ENCODE peak calls at places on chromosomes 11 and 22, in ten cellular contexts. F is IMR-90; H is GM12865; Q is suprapubic skin; Y is dorsolateral prefrontal cortex; S is psoas muscle; O is MM.1S; L is CD8-positive, alpha-beta T cell; X is heart left ventricle; T is AG09309. A is an unnamed sample.

GRCh38 chr22:45876136-45877035 is 100.6 kb downstream of the WNT7B start:
- DNase-seq in X (peak), Y (no peak), L (no peak), O (no peak), S (no peak), Q (peak), F (no peak), H (no peak), T (no peak), A (no peak)

GRCh38 chr11:63478896-63479295 is 12.1 kb downstream of the PLAAT5 start:
- DNase-seq in Y (peak), S (no peak), T (peak), H (peak), F (peak), Q (no peak), O (peak), X (peak), L (peak), A (peak)

GRCh38 chr11:4441500-4441899 is 7.6 kb upstream of the OR52K2 start:
- DNase-seq in L (no peak), T (no peak), S (no peak), O (no peak), H (no peak), Y (no peak), X (no peak), Q (no peak), F (no peak), A (no peak)

GRCh38 chr11:34356576-34356917 is 1.3 kb downstream of the ABTB2 start:
- DNase-seq in L (peak), F (peak), Y (peak), X (peak), Q (no peak), H (peak), S (peak), O (no peak), T (no peak), A (no peak)

GRCh38 chr11:74671520-74672196 is 59.6 kb downstream of the CHRDL2 start:
- DNase-seq in S (no peak), Y (no peak), H (no peak), X (no peak), F (peak), Q (no peak), L (no peak), O (no peak), T (no peak), A (no peak)

GRCh38 chr11:33696411-33696810 is 4.2 kb downstream of the C11orf91 start:
- DNase-seq in F (no peak), Q (no peak), H (peak), Y (no peak), X (no peak), S (no peak), L (no peak), O (no peak), T (no peak), A (no peak)

GRCh38 chr11:26229270-26229669 is 102.7 kb upstream of the ANO3 start:
- DNase-seq in L (no peak), O (no peak), F (peak), Q (no peak), Y (no peak), T (no peak), S (no peak), X (no peak), H (no peak), A (no peak)

GRCh38 chr11:12075822-12076821 is 34.3 kb upstream of the MICAL2 start:
- DNase-seq in Q (peak), H (no peak), F (peak), O (no peak), T (peak), L (no peak), S (peak), Y (peak), X (no peak), A (no peak)

GRCh38 chr11:118343981-118344521 is at the start of gene CD3G:
- DNase-seq in Q (no peak), H (no peak), T (no peak), X (no peak), L (peak), F (no peak), Y (no peak), S (no peak), O (no peak), A (no peak)

GRCh38 chr11:58905141-58905715 is 34.1 kb upstream of the GLYATL1 start:
- DNase-seq in Y (peak), S (peak), F (peak), H (no peak), L (no peak), Q (no peak), O (no peak), X (peak), T (no peak), A (no peak)

GRCh38 chr11:56196705-56197104 is 20.3 kb downstream of the OR5J2 start:
- DNase-seq in Y (no peak), T (no peak), L (no peak), H (no peak), S (no peak), F (no peak), Q (no peak), X (no peak), O (no peak), A (no peak)

GRCh38 chr22:27866136-27867091 is 52.6 kb downstream of the PITPNB start:
- DNase-seq in F (peak), L (no peak), Y (no peak), X (peak), Q (no peak), H (no peak), S (peak), O (no peak), T (peak), A (no peak)

GRCh38 chr11:114026355-114026754 is 33.2 kb upstream of the ZBTB16 start:
- DNase-seq in Y (no peak), S (no peak), H (peak), X (no peak), T (no peak), F (no peak), O (peak), Q (no peak), L (peak), A (no peak)

GRCh38 chr22:29793396-29793795 is 26.2 kb downstream of the UQCR10 start:
- DNase-seq in S (no peak), O (no peak), Q (no peak), Y (no peak), F (no peak), L (no peak), X (no peak), H (no peak), T (no peak), A (no peak)

GRCh38 chr11:131694526-131695424 is 324.4 kb downstream of the NTM start:
- DNase-seq in S (peak), Y (peak), T (no peak), O (peak), Q (no peak), H (peak), X (peak), L (peak), F (peak), A (no peak)

GRCh38 chr11:72742522-72743320 is 9.5 kb downstream of the ARAP1 start:
- DNase-seq in Q (no peak), F (no peak), L (no peak), X (no peak), Y (no peak), O (no peak), S (no peak), H (no peak), T (no peak), A (no peak)

GRCh38 chr11:34379539-34379938 is 21.7 kb upstream of the ABTB2 start:
- DNase-seq in Y (no peak), T (no peak), X (no peak), L (no peak), F (no peak), S (no peak), O (no peak), H (no peak), Q (no peak), A (no peak)

GRCh38 chr11:99198215-99198614 is 177.5 kb downstream of the CNTN5 start:
- DNase-seq in Q (no peak), Y (no peak), L (no peak), T (no peak), H (no peak), S (no peak), X (no peak), O (no peak), F (no peak), A (no peak)

GRCh38 chr11:64842851-64843841 is 1.3 kb downstream of the CDC42BPG start:
- DNase-seq in S (no peak), Q (peak), L (no peak), H (no peak), X (no peak), T (no peak), O (no peak), Y (no peak), F (no peak), A (no peak)

GRCh38 chr22:31650391-31650790 is 11.6 kb downstream of the PISD start:
- DNase-seq in Y (no peak), X (no peak), H (peak), O (no peak), T (peak), L (no peak), Q (no peak), F (peak), S (no peak), A (no peak)

GRCh38 chr22:39920134-39920743 is 19.4 kb downstream of the GRAP2 start:
- DNase-seq in O (no peak), S (no peak), Q (no peak), Y (no peak), X (no peak), T (no peak), L (peak), H (no peak), F (no peak), A (no peak)

GRCh38 chr11:35289821-35290220 is 129.5 kb downstream of the SLC1A2 start:
- DNase-seq in T (peak), L (no peak), H (no peak), F (peak), S (no peak), X (no peak), O (no peak), Y (no peak), Q (no peak), A (no peak)

GRCh38 chr22:49055406-49055805 is 772.3 kb downstream of the BRD1 start:
- DNase-seq in Y (no peak), O (no peak), S (no peak), X (no peak), Q (no peak), H (no peak), L (no peak), F (no peak), T (no peak), A (no peak)

GRCh38 chr22:30877662-30878515 is 90.7 kb downstream of the MORC2 start:
- DNase-seq in F (no peak), Q (no peak), Y (no peak), O (no peak), X (no peak), H (no peak), T (no peak), S (no peak), L (no peak), A (no peak)

GRCh38 chr11:11968511-11969280 is 39.7 kb downstream of the DKK3 start:
- DNase-seq in Q (no peak), T (no peak), F (peak), O (no peak), Y (peak), X (no peak), H (no peak), L (no peak), S (no peak), A (no peak)

GRCh38 chr11:36088234-36088975 is 144.5 kb downstream of the LDLRAD3 start:
- DNase-seq in O (no peak), Q (no peak), Y (no peak), L (no peak), F (peak), X (no peak), T (no peak), S (no peak), H (no peak), A (no peak)

GRCh38 chr11:22244986-22245592 is 52.2 kb downstream of the ANO5 start:
- DNase-seq in L (peak), Q (no peak), T (peak), S (peak), Y (no peak), O (peak), X (no peak), F (peak), H (peak), A (peak)

GRCh38 chr11:111477898-111478297 is 34.3 kb downstream of the BTG4 start:
- DNase-seq in L (no peak), F (no peak), T (no peak), X (no peak), Q (no peak), H (no peak), O (no peak), S (no peak), Y (no peak), A (no peak)

GRCh38 chr11:111476961-111477360 is 35.2 kb downstream of the BTG4 start:
- DNase-seq in T (no peak), L (no peak), S (no peak), Y (no peak), Q (no peak), X (no peak), F (no peak), H (no peak), O (no peak), A (no peak)

GRCh38 chr11:111474432-111474831 is 37.8 kb downstream of the BTG4 start:
- DNase-seq in O (no peak), H (no peak), Q (no peak), F (no peak), T (no peak), X (no peak), L (no peak), S (no peak), Y (no peak), A (no peak)

GRCh38 chr11:111479666-111480065 is 32.5 kb downstream of the BTG4 start:
- DNase-seq in H (no peak), L (no peak), T (no peak), X (no peak), Y (no peak), F (no peak), O (no peak), Q (no peak), S (no peak), A (no peak)

DNA sequence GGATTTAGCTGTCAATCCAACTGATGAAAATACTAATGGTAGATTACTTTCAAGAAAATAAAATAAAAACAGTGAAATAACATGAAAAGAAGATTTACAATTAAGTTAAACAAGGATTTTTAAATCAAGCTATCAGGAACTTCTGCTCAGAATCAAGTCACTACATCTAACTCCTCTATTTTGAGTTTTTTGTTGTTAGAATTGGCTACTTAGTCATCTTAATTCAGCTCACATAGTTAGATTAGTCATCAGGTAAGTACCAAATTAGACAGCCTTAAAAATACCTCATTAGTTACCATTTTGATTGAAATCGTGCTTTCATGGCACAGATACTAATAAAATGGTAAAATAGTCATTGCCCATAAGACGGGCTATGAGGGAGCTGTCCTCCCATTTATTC is 35.8 kb downstream of the BTG4 start:
- DNase-seq in Q (no peak), Y (no peak), L (no peak), T (no peak), O (no peak), F (peak), H (no peak), X (no peak), S (no peak), A (no peak)
- TF ChIP-seq CTCF in Q (no peak), Y (no peak), L (no peak), T (no peak), O (no peak), F (no peak), H (no peak), X (no peak), S (no peak), A (no peak)

DNA sequence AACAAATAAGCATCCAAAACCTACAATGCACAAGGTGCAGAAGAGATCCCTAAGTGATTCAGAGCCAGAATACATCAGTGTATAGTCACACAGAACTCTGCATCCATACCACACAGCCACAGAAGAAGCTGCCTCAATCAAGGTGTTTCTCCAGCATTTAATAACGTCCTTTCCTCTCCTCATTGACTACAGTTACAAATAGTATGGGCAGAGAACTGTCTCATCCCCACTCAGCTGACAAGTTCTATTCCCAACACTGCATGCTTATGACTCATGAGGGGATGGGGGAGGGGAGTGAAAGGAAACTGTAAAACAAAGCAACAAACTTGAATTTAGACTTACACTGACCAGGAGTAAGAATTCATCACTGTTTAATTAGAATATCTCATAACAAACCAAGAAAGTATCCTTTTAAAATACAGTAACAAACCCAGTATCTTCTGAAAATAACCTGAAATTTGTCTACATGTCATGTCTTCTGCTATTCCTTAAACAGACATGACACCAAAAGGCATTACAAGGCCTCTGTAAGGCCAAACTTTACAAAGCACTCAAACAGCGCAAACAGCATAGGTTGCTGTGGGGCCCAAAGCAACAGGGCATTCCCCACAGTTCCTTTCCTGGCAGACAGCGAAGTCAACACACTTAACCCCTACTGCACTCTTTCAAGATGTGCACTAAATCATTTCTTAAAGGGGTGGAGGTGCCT is 29.3 kb downstream of the CELF1 start:
- DNase-seq in X (peak), L (peak), F (peak), T (peak), O (peak), Q (no peak), S (no peak), H (peak), Y (no peak), A (no peak)
- H3K4me3 ChIP-seq in X (peak), L (no peak), F (no peak), T (no peak), O (peak), Q (peak), S (peak), H (peak), Y (peak), A (no peak)

GRCh38 chr11:82863209-82863608 is 37.0 kb downstream of the PRCP start:
- DNase-seq in Q (no peak), S (no peak), H (peak), F (no peak), X (no peak), L (no peak), T (no peak), Y (no peak), O (peak), A (no peak)

GRCh38 chr11:82867495-82868082 is 32.6 kb downstream of the PRCP start:
- DNase-seq in F (peak), O (peak), S (peak), X (peak), Y (no peak), T (peak), Q (peak), H (peak), L (peak), A (peak)

GRCh38 chr11:82862379-82862778 is 37.9 kb downstream of the PRCP start:
- DNase-seq in X (no peak), Y (no peak), O (no peak), H (no peak), F (no peak), L (no peak), Q (no peak), T (no peak), S (no peak), A (no peak)

GRCh38 chr11:82864268-82864667 is 36.0 kb downstream of the PRCP start:
- DNase-seq in Q (no peak), O (peak), X (no peak), Y (peak), F (peak), H (peak), T (peak), S (peak), L (no peak), A (no peak)

DNA sequence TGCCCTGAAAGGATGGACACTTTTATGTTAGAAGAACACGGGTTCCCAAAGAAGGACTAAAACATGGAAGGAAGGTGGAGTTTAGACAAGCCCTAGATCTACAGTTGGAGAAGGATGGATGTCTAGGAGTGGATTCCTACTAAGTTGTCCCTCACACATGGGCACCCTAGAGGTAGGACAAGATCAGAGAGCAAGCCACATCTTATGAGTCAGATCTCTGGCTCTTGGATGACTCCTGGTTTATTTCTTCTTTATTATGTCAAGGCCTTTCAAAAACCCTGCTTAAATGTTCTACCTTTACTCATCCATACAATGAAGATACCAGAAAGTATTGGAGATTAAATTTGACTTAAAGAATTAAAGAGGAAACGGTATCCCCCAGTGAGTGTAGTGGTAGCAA is 34.4 kb downstream of the PRCP start:
- DNase-seq in F (peak), Y (no peak), O (no peak), L (no peak), Q (no peak), H (no peak), X (no peak), S (no peak), T (no peak), A (no peak)
- TF ChIP-seq CTCF in F (no peak), Y (no peak), O (no peak), L (no peak), Q (no peak), H (no peak), X (no peak), S (no peak), T (no peak), A (no peak)

DNA sequence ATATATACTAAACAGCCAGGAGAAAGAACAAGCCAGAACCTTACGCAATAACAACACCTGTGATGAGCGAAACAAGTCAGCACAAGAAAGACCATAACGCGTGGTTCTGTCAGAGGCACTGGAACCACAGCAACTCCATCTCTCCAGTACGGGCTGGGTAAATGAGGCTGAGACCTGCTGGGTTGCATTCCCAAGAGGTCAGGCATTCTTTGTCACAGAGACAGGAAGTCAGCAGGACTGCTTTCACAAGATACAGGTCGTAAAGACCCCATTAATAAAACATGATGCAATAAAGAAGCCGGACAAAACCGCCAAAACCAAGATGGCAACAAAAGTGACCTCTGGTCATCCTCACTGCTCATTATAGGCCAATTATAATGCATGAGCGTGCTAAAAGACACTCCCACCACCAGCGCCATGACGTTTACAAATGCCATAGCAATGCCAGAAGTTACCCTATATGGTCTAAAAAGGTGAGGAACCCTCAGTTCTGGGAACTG is 21.7 kb downstream of the TPST2 start:
- DNase-seq in F (peak), X (no peak), S (no peak), O (no peak), Q (no peak), Y (no peak), H (no peak), T (no peak), L (no peak), A (no peak)
- H3K4me3 ChIP-seq in F (no peak), X (no peak), S (peak), O (no peak), Q (no peak), Y (no peak), H (no peak), T (no peak), L (no peak), A (no peak)

GRCh38 chr22:17903564-17904295 is 120.6 kb downstream of the MICAL3 start:
- DNase-seq in H (no peak), F (no peak), Q (no peak), T (no peak), S (no peak), Y (peak), X (no peak), O (no peak), L (no peak), A (no peak)
- TF ChIP-seq CTCF in H (no peak), F (no peak), Q (no peak), T (no peak), S (no peak), Y (peak), X (no peak), O (no peak), L (no peak), A (no peak)

A was measured in GM12864.